ENCODE peak calls at places on chromosomes 16 and 17, in six cellular contexts. M is H1, B is HepG2, I is K562, G is GM12892, A is GM12878. Q is an unnamed sample.

GRCh38 chr17:44205962-44206824 is 6.5 kb upstream of the ATXN7L3 start:
- DNase-seq in I (no peak), A (no peak), M (no peak), G (no peak), B (no peak), Q (no peak)

GRCh38 chr17:69575346-69575761 is 160.9 kb downstream of the MAP2K6 start:
- DNase-seq in I (no peak), B (no peak), A (no peak), M (no peak), G (no peak), Q (no peak)

GRCh38 chr17:8940866-8941471 is 24.5 kb downstream of the PIK3R5 start:
- DNase-seq in A (no peak), I (no peak), M (no peak), G (no peak), B (no peak), Q (no peak)

GRCh38 chr17:67431210-67432015 is 54.3 kb downstream of the PITPNC1 start:
- DNase-seq in A (no peak), M (no peak), B (no peak), I (no peak), G (no peak), Q (no peak)

GRCh38 chr17:67353929-67354557 is 12.3 kb downstream of the PSMD12 start:
- DNase-seq in M (no peak), I (no peak), A (no peak), B (no peak), G (no peak), Q (no peak)

GRCh38 chr17:3573246-3574100 is 15.9 kb upstream of the TRPV3 start:
- DNase-seq in I (no peak), A (no peak), M (no peak), G (peak; percentile 1), B (no peak), Q (no peak)

GRCh38 chr17:83200231-83200699 is 120.9 kb downstream of the METRNL start:
- DNase-seq in M (no peak), A (no peak), B (no peak), I (no peak), G (no peak), Q (no peak)

GRCh38 chr17:59332890-59333377 is 1.5 kb downstream of the YPEL2 start:
- DNase-seq in G (no peak), I (no peak), M (no peak), A (no peak), B (no peak), Q (no peak)

DNA sequence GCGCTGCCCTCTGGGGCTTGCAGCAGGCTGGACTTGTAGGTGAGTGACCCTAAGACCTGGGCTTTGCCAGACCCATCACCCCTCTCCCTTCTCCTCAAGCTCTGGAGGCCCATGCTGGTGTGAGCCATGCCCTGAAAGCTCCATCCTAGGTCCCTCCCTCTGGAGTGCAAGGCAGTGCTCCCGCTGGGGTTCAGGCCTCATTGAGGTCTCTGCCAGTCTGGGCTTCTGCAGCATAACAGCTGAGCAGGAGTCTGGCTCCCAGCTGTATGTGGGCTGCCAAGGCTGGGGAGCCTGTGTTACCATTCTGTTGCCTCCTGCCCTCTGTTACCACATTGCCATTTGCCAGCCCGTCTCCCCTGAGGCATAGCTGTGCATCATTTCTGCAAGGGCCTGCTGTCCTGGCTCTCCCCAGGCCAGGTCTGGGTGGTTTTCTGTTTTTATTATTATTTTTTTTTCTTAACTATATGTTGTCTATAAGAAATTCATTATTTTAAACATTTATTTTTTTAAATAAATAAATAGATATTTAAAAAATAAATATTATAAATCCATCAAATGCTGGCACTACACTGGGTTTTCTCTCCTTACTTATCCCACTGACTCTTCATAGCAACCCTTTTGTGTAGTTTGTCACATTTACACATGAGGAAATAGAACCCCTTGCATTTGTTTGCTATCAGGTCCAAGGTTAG is 4.2 kb downstream of the SLC9A5 start:
- DNase-seq in A (no peak), G (no peak), I (no peak), M (no peak), B (no peak), Q (no peak)
- TF ChIP-seq TAF1 in A (no peak), G (no peak), I (no peak), M (no peak), B (no peak), Q (no peak)

GRCh38 chr16:2673066-2673999 is 9.0 kb upstream of the KCTD5 start:
- DNase-seq in M (peak; percentile 92), I (peak; percentile 95), B (peak; percentile 86), A (peak; percentile 54), G (peak; percentile 93), Q (peak; percentile 93)
- TF ChIP-seq POLR2A in M (no peak), I (peak; percentile 60), B (peak; percentile 69), A (peak; percentile 82), G (peak; percentile 71), Q (peak; percentile 21)

GRCh38 chr17:51828901-51829300 is 329.6 kb downstream of the CA10 start:
- DNase-seq in I (no peak), A (no peak), M (no peak), B (no peak), G (no peak), Q (no peak)

GRCh38 chr17:51827140-51827539 is 331.4 kb downstream of the CA10 start:
- DNase-seq in A (no peak), I (no peak), G (no peak), M (no peak), B (no peak), Q (no peak)

GRCh38 chr17:51833620-51834019 is 324.9 kb downstream of the CA10 start:
- DNase-seq in B (no peak), I (no peak), G (no peak), M (no peak), A (no peak), Q (no peak)

GRCh38 chr17:51830886-51831285 is 327.6 kb downstream of the CA10 start:
- DNase-seq in B (no peak), G (no peak), I (no peak), A (no peak), M (no peak), Q (no peak)

DNA sequence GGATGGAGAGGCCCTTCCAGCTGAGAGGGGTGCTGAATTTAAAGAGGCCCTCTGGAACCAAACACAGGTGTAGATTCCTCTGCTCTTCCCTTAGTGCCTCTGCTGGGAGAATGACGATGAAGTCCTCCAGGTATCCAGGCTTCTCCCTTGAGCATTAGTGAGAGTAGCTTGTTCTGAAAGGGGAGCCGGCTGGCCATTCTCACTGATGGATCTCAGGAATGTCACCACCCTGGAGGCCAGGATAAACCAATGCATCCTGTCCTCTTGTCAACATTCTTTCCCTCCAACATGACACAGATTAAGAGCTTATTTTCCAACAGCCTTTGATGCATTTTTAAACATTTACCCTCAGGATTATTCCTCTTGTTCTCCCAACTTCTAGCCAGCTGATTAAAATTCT is 325.5 kb downstream of the CA10 start:
- DNase-seq in M (no peak), G (no peak), I (no peak), B (no peak), A (no peak), Q (no peak)
- TF ChIP-seq POLR2AphosphoS5 in M (no peak), G (no peak), I (no peak), B (no peak), A (no peak), Q (no peak)

GRCh38 chr17:58303981-58304734 is 23.4 kb upstream of the MPO start:
- DNase-seq in A (no peak), M (peak; percentile 84), B (peak; percentile 52), I (peak; percentile 90), G (peak; percentile 93), Q (peak; percentile 95)
- TF ChIP-seq TAF1 in A (no peak), M (no peak), B (no peak), I (no peak), G (no peak), Q (no peak)

GRCh38 chr17:58200024-58200633 is 7.6 kb downstream of the EPX start:
- DNase-seq in G (peak; percentile 57), A (no peak), B (peak; percentile 52), M (peak; percentile 89), I (peak; percentile 63), Q (peak; percentile 57)

GRCh38 chr17:58205936-58206335 is 13.1 kb downstream of the MKS1 start:
- DNase-seq in A (no peak), M (no peak), B (no peak), I (no peak), G (no peak), Q (no peak)

GRCh38 chr17:58204796-58205195 is 12.3 kb downstream of the EPX start:
- DNase-seq in M (no peak), A (no peak), I (no peak), G (no peak), B (no peak), Q (no peak)

GRCh38 chr17:58207451-58207850 is 11.6 kb downstream of the MKS1 start:
- DNase-seq in G (no peak), B (no peak), A (no peak), M (no peak), I (no peak), Q (no peak)

DNA sequence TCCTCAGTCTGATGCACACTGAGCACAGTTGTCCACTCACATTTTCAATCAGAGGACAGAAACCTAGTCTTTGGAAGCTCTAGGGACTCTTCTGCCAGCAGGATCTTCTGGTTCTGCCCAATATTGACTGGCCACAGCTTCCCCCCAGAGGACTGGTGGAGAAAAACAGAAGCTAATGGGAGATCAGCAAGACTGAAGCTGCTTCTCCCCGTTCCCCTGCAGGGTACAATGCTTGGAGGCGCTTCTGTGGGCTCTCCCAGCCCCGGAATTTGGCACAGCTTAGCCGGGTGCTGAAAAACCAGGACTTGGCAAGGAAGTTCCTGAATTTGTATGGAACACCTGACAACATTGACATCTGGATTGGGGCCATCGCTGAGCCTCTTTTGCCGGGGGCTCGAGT is 10.3 kb downstream of the EPX start:
- DNase-seq in M (no peak), A (no peak), I (no peak), G (no peak), B (no peak), Q (no peak)
- TF ChIP-seq POLR2A in M (no peak), A (no peak), I (no peak), G (no peak), B (no peak), Q (no peak)

GRCh38 chr17:80068301-80069160 is 32.1 kb downstream of the CCDC40 start:
- DNase-seq in B (peak; percentile 95), M (no peak), G (no peak), A (no peak), I (peak; percentile 53), Q (no peak)
- TF ChIP-seq POLR2AphosphoS5 in B (no peak), M (no peak), G (no peak), A (no peak), I (no peak), Q (no peak)

DNA sequence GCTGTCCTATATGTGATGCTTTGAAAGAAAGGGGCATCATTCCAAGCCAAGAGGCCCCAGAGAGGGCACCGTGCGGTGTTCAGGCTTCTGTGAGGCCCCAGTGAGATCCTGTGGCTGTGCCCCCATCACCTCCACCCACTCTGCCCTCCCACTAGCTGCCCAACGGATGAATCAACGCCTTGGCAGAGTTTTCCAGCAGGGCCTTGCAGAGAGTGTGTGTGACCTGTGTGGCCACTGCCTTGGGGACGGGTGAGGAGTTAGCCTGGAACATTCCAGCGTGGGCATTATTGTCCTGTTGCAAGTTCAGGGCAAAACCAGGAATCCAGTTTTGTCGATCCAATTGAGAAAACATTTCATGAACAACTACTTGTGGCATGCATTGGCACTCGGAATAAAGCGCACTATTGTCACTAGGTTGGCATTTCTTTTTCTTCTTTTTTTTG is 53.7 kb downstream of the SF3B3 start:
- DNase-seq in I (no peak), G (no peak), A (no peak), B (no peak), M (peak; percentile 58), Q (no peak)
- TF ChIP-seq TAF1 in I (no peak), G (no peak), A (no peak), B (no peak), M (no peak), Q (no peak)

Q was measured in GM12891.